ENCODE peak calls at places on chromosomes 11 and 22, in nine cellular contexts. P is fibroblast of lung; Y is PC-9; O is thoracic aorta; X is CD8-positive, alpha-beta T cell; Q is cardiac muscle cell; R is heart right ventricle; U is tibial artery; T is left ventricle myocardium inferior. B is an unnamed sample.

GRCh38 chr11:125390949-125391348 is 105.1 kb downstream of the FEZ1 start:
- DNase-seq in P (peak), Y (no peak), O (no peak), X (no peak), Q (peak), R (no peak), U (no peak), T (no peak), B (no peak)

GRCh38 chr22:46073683-46074504 is 76.4 kb upstream of the PPARA start:
- DNase-seq in P (peak), Y (peak), O (no peak), X (no peak), Q (peak), R (peak), U (peak), T (peak), B (peak)

GRCh38 chr11:77569046-77569445 is 20.7 kb upstream of the AQP11 start:
- DNase-seq in P (no peak), Y (no peak), O (no peak), X (no peak), Q (no peak), R (no peak), U (no peak), T (no peak), B (no peak)

GRCh38 chr11:72871089-72871488 is 56.9 kb downstream of the ATG16L2 start:
- DNase-seq in P (peak), Y (no peak), O (no peak), X (no peak), Q (peak), R (no peak), U (no peak), T (no peak), B (peak)

GRCh38 chr11:33682446-33682845 is 18.2 kb downstream of the C11orf91 start:
- DNase-seq in P (no peak), Y (peak), O (no peak), X (no peak), Q (no peak), R (no peak), U (no peak), T (no peak), B (no peak)

GRCh38 chr11:107956543-107956942 is 28.3 kb downstream of the RAB39A start:
- DNase-seq in P (no peak), Y (no peak), O (no peak), X (no peak), Q (no peak), R (no peak), U (no peak), T (no peak), B (no peak)

GRCh38 chr11:35347921-35348331 is 71.4 kb downstream of the SLC1A2 start:
- DNase-seq in P (peak), Y (no peak), O (no peak), X (no peak), Q (peak), R (no peak), U (peak), T (no peak), B (peak)

GRCh38 chr11:28739489-28740280 is 631.5 kb downstream of the METTL15 start:
- DNase-seq in P (no peak), Y (no peak), O (no peak), X (no peak), Q (no peak), R (no peak), U (no peak), T (no peak), B (no peak)

GRCh38 chr22:24325105-24325757 is 54.6 kb downstream of the SPECC1L start:
- DNase-seq in P (peak), Y (no peak), O (no peak), X (no peak), Q (peak), R (no peak), U (no peak), T (no peak), B (peak)

GRCh38 chr11:44808053-44808753 is 81.4 kb downstream of the TSPAN18 start:
- DNase-seq in P (no peak), Y (no peak), O (no peak), X (no peak), Q (no peak), R (no peak), U (no peak), T (no peak), B (no peak)

GRCh38 chr11:110903830-110904229 is 191.6 kb upstream of the ARHGAP20 start:
- DNase-seq in P (peak), Y (no peak), O (no peak), X (no peak), Q (peak), R (no peak), U (no peak), T (no peak), B (peak)

GRCh38 chr11:110908401-110909106 is 196.3 kb upstream of the ARHGAP20 start:
- DNase-seq in P (peak), Y (no peak), O (no peak), X (no peak), Q (peak), R (no peak), U (no peak), T (no peak), B (peak)

GRCh38 chr11:110912437-110912836 is 200.2 kb upstream of the ARHGAP20 start:
- DNase-seq in P (no peak), Y (no peak), O (no peak), X (no peak), Q (no peak), R (no peak), U (no peak), T (no peak), B (no peak)

GRCh38 chr11:110907629-110908028 is 195.4 kb upstream of the ARHGAP20 start:
- DNase-seq in P (peak), Y (peak), O (no peak), X (no peak), Q (peak), R (no peak), U (no peak), T (no peak), B (peak)

DNA sequence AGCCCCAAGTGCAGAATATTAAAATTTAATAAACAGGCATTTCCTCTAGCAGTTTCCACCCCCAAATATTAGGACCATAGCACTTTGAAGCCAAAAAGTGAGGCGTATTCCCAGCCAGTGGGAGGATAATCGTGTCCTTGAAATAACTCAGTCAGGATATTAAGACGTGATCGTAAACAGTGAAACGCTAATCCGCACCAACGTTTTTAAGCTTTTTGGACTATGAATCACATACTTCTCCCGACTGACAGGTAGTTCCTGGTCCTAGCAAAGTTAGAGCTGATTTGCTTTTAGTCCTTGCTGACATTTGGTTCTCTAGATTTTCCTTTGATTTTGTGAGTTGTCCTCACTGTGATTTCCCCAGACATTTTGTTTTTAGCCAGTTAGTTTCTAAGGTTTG is 197.1 kb upstream of the ARHGAP20 start:
- DNase-seq in P (peak), Y (no peak), O (no peak), X (no peak), Q (no peak), R (no peak), U (no peak), T (no peak), B (no peak)
- TF ChIP-seq CTCF in P (no peak), Y (no peak), O (no peak), X (no peak), Q (no peak), R (no peak), U (no peak), T (no peak), B (no peak)

DNA sequence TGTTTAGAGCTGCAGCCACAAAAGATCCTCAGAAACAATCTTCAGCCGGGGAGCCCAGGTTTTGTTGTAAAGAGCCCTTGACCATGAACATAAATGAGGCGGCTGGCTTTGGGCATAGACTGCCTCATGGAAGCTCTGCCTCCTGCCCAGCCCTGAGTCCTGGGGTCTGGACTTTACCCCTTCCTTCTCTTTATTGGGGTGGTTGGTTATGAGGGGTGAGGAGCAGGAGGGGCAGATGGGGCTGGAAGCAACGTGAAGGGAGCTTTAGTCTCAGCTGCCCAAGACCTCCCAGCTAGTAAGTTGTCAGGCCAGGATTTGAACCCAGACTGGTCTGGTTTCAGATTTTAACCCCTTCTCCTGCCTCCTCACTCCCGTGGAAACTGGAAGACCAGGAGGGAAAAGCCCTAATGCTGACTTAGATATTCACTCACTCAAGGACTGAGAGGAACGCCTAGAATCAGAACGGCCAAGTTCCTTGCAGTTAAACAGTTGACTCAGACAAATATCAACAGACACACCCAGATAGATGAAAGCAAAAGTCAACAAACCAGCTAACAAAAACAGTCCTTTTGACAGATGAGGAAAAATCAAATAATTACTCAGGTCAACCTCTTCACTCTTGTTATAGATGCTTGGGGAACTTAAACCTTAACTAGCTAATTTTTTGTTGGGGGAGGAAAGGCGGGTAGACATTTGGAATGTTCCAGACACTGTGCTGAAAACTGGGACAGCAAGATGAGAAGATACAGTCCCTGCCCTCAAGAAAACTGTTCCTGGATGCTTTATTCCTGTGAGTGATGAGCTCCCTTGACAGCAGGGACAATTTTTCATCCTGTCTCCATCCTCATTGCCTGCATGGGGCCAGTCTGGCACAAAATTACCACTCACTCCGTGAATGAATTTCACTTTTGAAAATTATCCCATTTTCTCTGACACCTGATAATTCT is 20.7 kb upstream of the ARRB1 start:
- DNase-seq in P (no peak), Y (peak), O (no peak), X (no peak), Q (peak), R (no peak), U (no peak), T (no peak), B (peak)
- H3K4me3 ChIP-seq in P (no peak), Y (no peak), O (no peak), X (no peak), Q (no peak), R (no peak), U (no peak), T (no peak), B (no peak)

GRCh38 chr11:9386901-9387300 is 2.4 kb downstream of the IPO7 start:
- DNase-seq in P (no peak), Y (no peak), O (no peak), X (no peak), Q (no peak), R (no peak), U (no peak), T (no peak), B (no peak)

GRCh38 chr11:9384535-9385287 is at the start of gene IPO7:
- DNase-seq in P (peak), Y (peak), O (peak), X (peak), Q (peak), R (peak), U (peak), T (peak), B (peak)

GRCh38 chr11:9386086-9386485 is 1.6 kb downstream of the IPO7 start:
- DNase-seq in P (peak), Y (no peak), O (no peak), X (no peak), Q (no peak), R (no peak), U (no peak), T (no peak), B (no peak)

GRCh38 chr11:9380773-9381172 is 3.7 kb upstream of the IPO7 start:
- DNase-seq in P (no peak), Y (no peak), O (no peak), X (no peak), Q (no peak), R (no peak), U (no peak), T (peak), B (no peak)

GRCh38 chr11:9385288-9385902 is 943 bp downstream of the IPO7 start:
- DNase-seq in P (no peak), Y (no peak), O (no peak), X (peak), Q (no peak), R (no peak), U (no peak), T (no peak), B (no peak)
- TF ChIP-seq CTCF in P (no peak), Y (no peak), O (no peak), X (no peak), Q (no peak), R (no peak), U (no peak), T (peak), B (no peak)

GRCh38 chr11:117042689-117043088 is 55.5 kb downstream of the SIK3 start:
- DNase-seq in P (no peak), Y (no peak), O (no peak), X (no peak), Q (no peak), R (no peak), U (no peak), T (no peak), B (no peak)

GRCh38 chr11:117039897-117040296 is 58.3 kb downstream of the SIK3 start:
- DNase-seq in P (peak), Y (no peak), O (no peak), X (no peak), Q (no peak), R (no peak), U (no peak), T (no peak), B (peak)

GRCh38 chr11:117045956-117046355 is 52.3 kb downstream of the SIK3 start:
- DNase-seq in P (no peak), Y (no peak), O (no peak), X (no peak), Q (peak), R (no peak), U (no peak), T (no peak), B (peak)

GRCh38 chr11:117045196-117045595 is 53.0 kb downstream of the SIK3 start:
- DNase-seq in P (peak), Y (no peak), O (no peak), X (no peak), Q (peak), R (no peak), U (no peak), T (no peak), B (peak)

DNA sequence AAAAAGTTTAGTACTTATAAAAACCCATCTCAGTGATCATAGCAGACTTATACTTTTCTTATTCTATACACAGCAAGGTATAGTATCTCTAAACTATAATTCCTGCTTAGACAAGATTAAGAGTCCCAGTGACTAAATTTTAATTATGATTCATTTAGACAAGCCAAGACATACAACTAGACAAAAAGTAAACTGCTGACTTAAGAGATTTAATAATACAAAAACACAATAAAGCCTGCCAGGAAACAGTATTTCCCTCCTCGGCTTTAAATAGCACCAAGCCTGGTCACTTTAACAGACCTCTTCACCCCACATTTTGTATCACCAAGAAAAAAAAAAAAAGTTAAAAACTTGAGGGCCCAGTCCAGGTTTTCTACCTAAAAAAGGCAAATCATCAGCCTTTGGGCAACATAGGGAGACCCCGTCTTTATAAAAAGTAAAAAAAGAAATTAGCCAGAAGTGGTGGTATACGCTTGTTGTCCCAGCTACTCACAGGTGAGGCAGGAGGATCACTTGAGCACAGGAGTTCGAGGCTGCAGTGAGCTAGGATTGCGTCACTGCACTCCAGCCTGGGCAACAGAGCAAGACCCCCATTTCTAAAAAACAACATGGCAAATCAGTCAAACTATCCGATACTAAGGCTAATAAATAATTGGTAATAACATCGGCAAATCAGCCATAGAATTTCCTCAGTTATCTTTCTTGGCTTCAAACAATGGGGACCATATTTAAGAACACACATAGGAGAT is 53.8 kb downstream of the SIK3 start:
- DNase-seq in P (no peak), Y (no peak), O (no peak), X (no peak), Q (no peak), R (no peak), U (no peak), T (no peak), B (no peak)
- H3K4me3 ChIP-seq in P (no peak), Y (no peak), O (no peak), X (no peak), Q (no peak), R (no peak), U (no peak), T (peak), B (no peak)

GRCh38 chr11:111459506-111460270 is 52.5 kb downstream of the BTG4 start:
- DNase-seq in P (no peak), Y (no peak), O (no peak), X (no peak), Q (no peak), R (no peak), U (no peak), T (no peak), B (no peak)
- TF ChIP-seq CTCF in P (no peak), Y (no peak), O (no peak), X (no peak), Q (no peak), R (no peak), U (no peak), T (no peak), B (peak)